ENCODE peak calls at places on chromosomes 11 and 22, in seven cellular contexts. M is hypothalamus, H is COR-L47, I is H9, C is neural progenitor cell, D is NCI-H1417, T is left ventricle myocardium superior. Y is an unnamed sample.

GRCh38 chr11:43987384-43988039 is 45.1 kb downstream of the C11orf96 start:
- DNase-seq in M (peak; percentile 69), H (no peak), I (no peak), C (no peak), D (no peak), T (peak; percentile 95), Y (peak; percentile 61)

GRCh38 chr11:65853249-65853979 is 4.6 kb downstream of the CFL1 start:
- DNase-seq in M (no peak), H (no peak), I (peak; percentile 54), C (peak; percentile 28), D (no peak), T (no peak), Y (peak; percentile 69)

GRCh38 chr22:30277547-30278344 is 11.1 kb upstream of the OSM start:
- DNase-seq in M (no peak), H (no peak), I (no peak), C (peak; percentile 48), D (no peak), T (no peak), Y (peak; percentile 52)

GRCh38 chr11:16194566-16194965 is 161.8 kb downstream of the SOX6 start:
- DNase-seq in M (no peak), H (no peak), I (no peak), C (peak; percentile 81), D (no peak), T (no peak), Y (peak; percentile 9)

GRCh38 chr11:60757231-60757800 is 649 bp downstream of the MS4A15 start:
- DNase-seq in M (no peak), H (no peak), I (no peak), C (no peak), D (no peak), T (no peak), Y (no peak)

GRCh38 chr22:50014655-50015401 is 2.3 kb upstream of the IL17REL start:
- DNase-seq in M (no peak), H (no peak), I (peak; percentile 28), C (peak; percentile 51), D (no peak), T (peak; percentile 25), Y (peak; percentile 79)

GRCh38 chr22:34296456-34296855 is 376.2 kb upstream of the LARGE1 start:
- DNase-seq in M (no peak), H (no peak), I (no peak), C (no peak), D (no peak), T (no peak), Y (no peak)

GRCh38 chr11:119206512-119207299 is 567 bp downstream of the CBL start:
- DNase-seq in M (no peak), H (no peak), I (peak; percentile 62), C (peak; percentile 75), D (no peak), T (peak; percentile 65), Y (peak; percentile 90)

GRCh38 chr22:43561421-43562178 is 149.8 kb downstream of the MPPED1 start:
- DNase-seq in M (no peak), H (no peak), I (peak; percentile 26), C (no peak), D (no peak), T (no peak), Y (peak; percentile 61)

GRCh38 chr11:86395061-86395551 is 20.4 kb downstream of the CCDC81 start:
- DNase-seq in M (peak; percentile 9), H (no peak), I (peak; percentile 53), C (peak; percentile 18), D (no peak), T (no peak), Y (peak; percentile 16)

GRCh38 chr11:48012051-48012391 is 31.7 kb downstream of the PTPRJ start:
- DNase-seq in M (no peak), H (no peak), I (no peak), C (no peak), D (no peak), T (no peak), Y (no peak)

GRCh38 chr22:28299329-28299728 is 380.3 kb upstream of the PITPNB start:
- DNase-seq in M (no peak), H (peak; percentile 7), I (no peak), C (no peak), D (peak; percentile 55), T (no peak), Y (no peak)

GRCh38 chr22:48365386-48365785 is 1462.3 kb downstream of the BRD1 start:
- DNase-seq in M (no peak), H (no peak), I (no peak), C (no peak), D (no peak), T (no peak), Y (no peak)

GRCh38 chr11:76615950-76616349 is 54.6 kb downstream of the LRRC32 start:
- DNase-seq in M (no peak), H (peak; percentile 67), I (peak; percentile 17), C (no peak), D (no peak), T (peak; percentile 78), Y (no peak)

GRCh38 chr11:46478196-46478595 is 86.6 kb upstream of the CHRM4 start:
- DNase-seq in M (no peak), H (no peak), I (no peak), C (no peak), D (no peak), T (no peak), Y (no peak)

GRCh38 chr11:10878408-10879214 is 20.8 kb upstream of the ZBED5 start:
- DNase-seq in M (no peak), H (no peak), I (peak; percentile 48), C (peak; percentile 70), D (peak; percentile 61), T (no peak), Y (peak; percentile 60)

GRCh38 chr11:57087966-57088365 is 93.8 kb upstream of the LRRC55 start:
- DNase-seq in M (no peak), H (no peak), I (no peak), C (peak; percentile 34), D (no peak), T (no peak), Y (no peak)

GRCh38 chr11:48307760-48308386 is 1.9 kb downstream of the OR4S1 start:
- DNase-seq in M (peak; percentile 5), H (peak; percentile 35), I (peak; percentile 41), C (peak; percentile 39), D (peak; percentile 74), T (no peak), Y (peak; percentile 30)

GRCh38 chr11:47394050-47394321 is 14.4 kb upstream of the SLC39A13 start:
- DNase-seq in M (no peak), H (no peak), I (peak; percentile 24), C (no peak), D (no peak), T (no peak), Y (peak; percentile 47)

GRCh38 chr11:129375731-129376657 is at the start of gene BARX2:
- DNase-seq in M (no peak), H (peak; percentile 33), I (peak; percentile 75), C (peak; percentile 91), D (peak; percentile 35), T (peak; percentile 37), Y (peak; percentile 84)

GRCh38 chr11:31645747-31646146 is 136.2 kb downstream of the ELP4 start:
- DNase-seq in M (peak; percentile 15), H (no peak), I (no peak), C (no peak), D (no peak), T (no peak), Y (no peak)

GRCh38 chr22:26499188-26499703 is 13.0 kb downstream of the TFIP11 start:
- DNase-seq in M (no peak), H (no peak), I (no peak), C (no peak), D (no peak), T (no peak), Y (no peak)

GRCh38 chr11:69157156-69157821 is 1.6 kb downstream of the SMIM38 start:
- DNase-seq in M (peak; percentile 79), H (no peak), I (no peak), C (peak; percentile 87), D (no peak), T (peak; percentile 81), Y (peak; percentile 77)

GRCh38 chr22:43823911-43824665 is 12.0 kb upstream of the EFCAB6 start:
- DNase-seq in M (no peak), H (no peak), I (peak; percentile 21), C (no peak), D (no peak), T (no peak), Y (peak; percentile 26)

GRCh38 chr11:44624761-44625221 is 59.3 kb downstream of the CD82 start:
- DNase-seq in M (no peak), H (no peak), I (no peak), C (no peak), D (no peak), T (no peak), Y (no peak)

GRCh38 chr22:25451480-25452114 is 112.9 kb upstream of the GRK3 start:
- DNase-seq in M (no peak), H (no peak), I (no peak), C (no peak), D (no peak), T (no peak), Y (no peak)

GRCh38 chr11:27040302-27041115 is at the start of gene BBOX1:
- DNase-seq in M (peak; percentile 54), H (peak; percentile 14), I (no peak), C (no peak), D (peak; percentile 52), T (no peak), Y (no peak)

GRCh38 chr22:44127353-44127752 is 53.4 kb upstream of the PARVG start:
- DNase-seq in M (no peak), H (no peak), I (no peak), C (no peak), D (no peak), T (no peak), Y (no peak)

GRCh38 chr22:20244744-20245576 is 23.2 kb downstream of the RTN4R start:
- DNase-seq in M (no peak), H (peak; percentile 86), I (no peak), C (peak; percentile 56), D (no peak), T (no peak), Y (peak; percentile 80)

GRCh38 chr11:111911563-111912401 is at the start of gene CRYAB:
- DNase-seq in M (peak; percentile 91), H (no peak), I (peak; percentile 39), C (peak; percentile 34), D (no peak), T (peak; percentile 91), Y (peak; percentile 48)

GRCh38 chr11:9002920-9003572 is 755 bp downstream of the NRIP3 start:
- DNase-seq in M (no peak), H (no peak), I (no peak), C (no peak), D (no peak), T (no peak), Y (peak; percentile 40)

GRCh38 chr11:105609832-105610781 is at the start of gene GRIA4:
- DNase-seq in M (peak; percentile 47), H (peak; percentile 79), I (peak; percentile 70), C (peak; percentile 76), D (peak; percentile 55), T (peak; percentile 35), Y (peak; percentile 61)

GRCh38 chr11:15801616-15802015 is 554.7 kb downstream of the SOX6 start:
- DNase-seq in M (no peak), H (no peak), I (no peak), C (no peak), D (no peak), T (no peak), Y (no peak)

GRCh38 chr22:39300198-39300830 is 19.1 kb downstream of the RPL3 start:
- DNase-seq in M (peak; percentile 49), H (no peak), I (no peak), C (no peak), D (no peak), T (peak; percentile 61), Y (peak; percentile 67)

GRCh38 chr22:19917389-19918138 is 24.0 kb upstream of the COMT start:
- DNase-seq in M (no peak), H (no peak), I (no peak), C (no peak), D (no peak), T (no peak), Y (peak; percentile 33)

GRCh38 chr11:12167098-12167999 is 57.0 kb downstream of the MICAL2 start:
- DNase-seq in M (no peak), H (peak; percentile 30), I (no peak), C (no peak), D (peak; percentile 64), T (no peak), Y (no peak)

GRCh38 chr11:8545698-8546366 is 48.2 kb downstream of the STK33 start:
- DNase-seq in M (no peak), H (no peak), I (no peak), C (no peak), D (no peak), T (no peak), Y (no peak)

GRCh38 chr11:61339490-61339878 is 6.5 kb downstream of the TKFC start:
- DNase-seq in M (no peak), H (no peak), I (no peak), C (no peak), D (no peak), T (no peak), Y (no peak)

Y was measured in H7.